ENCODE peak calls at places on chromosomes 12 and 14, in four cellular contexts. One of them, this sample, is unnamed.

GRCh38 chr12:48013287-48013686 is 9.0 kb upstream of the COL2A1 start:
- DNase-seq in aorta: no peak
- DNase-seq in effector memory CD4-positive, alpha-beta T cell: no peak
- DNase-seq in GM23338: no peak
- DNase-seq in this sample: no peak

GRCh38 chr14:34930591-34931069 is 52.2 kb upstream of the SRP54 start:
- DNase-seq in aorta: no peak
- DNase-seq in effector memory CD4-positive, alpha-beta T cell: no peak
- DNase-seq in GM23338: no peak
- DNase-seq in this sample: no peak

GRCh38 chr14:77682158-77682553 is 25.7 kb downstream of the ALKBH1 start:
- DNase-seq in aorta: no peak
- DNase-seq in effector memory CD4-positive, alpha-beta T cell: no peak
- DNase-seq in GM23338: no peak
- DNase-seq in this sample: no peak

GRCh38 chr12:91912178-91912577 is 233.5 kb downstream of the BTG1 start:
- DNase-seq in aorta: no peak
- DNase-seq in effector memory CD4-positive, alpha-beta T cell: no peak
- DNase-seq in GM23338: no peak
- DNase-seq in this sample: no peak

GRCh38 chr12:80187660-80188090 is 88.3 kb downstream of the OTOGL start:
- DNase-seq in aorta: no peak
- DNase-seq in effector memory CD4-positive, alpha-beta T cell: no peak
- DNase-seq in GM23338: no peak
- DNase-seq in this sample: no peak

GRCh38 chr14:20492486-20492885 is 12.9 kb upstream of the RNASE10 start:
- DNase-seq in aorta: no peak
- DNase-seq in effector memory CD4-positive, alpha-beta T cell: no peak
- DNase-seq in GM23338: no peak
- DNase-seq in this sample: no peak

GRCh38 chr14:75156111-75156510 is 20.3 kb downstream of the TMED10 start:
- DNase-seq in aorta: no peak
- DNase-seq in effector memory CD4-positive, alpha-beta T cell: no peak
- DNase-seq in GM23338: no peak
- DNase-seq in this sample: no peak

GRCh38 chr14:68718033-68718725 is 74.7 kb downstream of the ZFP36L1 start:
- DNase-seq in aorta: no peak
- DNase-seq in effector memory CD4-positive, alpha-beta T cell: no peak
- DNase-seq in GM23338: peak; percentile 53
- DNase-seq in this sample: no peak

GRCh38 chr12:57899010-57899662 is 42.2 kb upstream of the ATP23 start:
- DNase-seq in aorta: peak; percentile 81
- DNase-seq in effector memory CD4-positive, alpha-beta T cell: peak; percentile 80
- DNase-seq in GM23338: no peak
- DNase-seq in this sample: no peak

GRCh38 chr12:64669270-64669842 is 59.1 kb downstream of the RASSF3 start:
- DNase-seq in aorta: peak; percentile 68
- DNase-seq in effector memory CD4-positive, alpha-beta T cell: peak; percentile 47
- DNase-seq in GM23338: peak; percentile 42
- DNase-seq in this sample: no peak

GRCh38 chr14:58637040-58637390 is 747 bp upstream of the DACT1 start:
- DNase-seq in aorta: peak; percentile 81
- DNase-seq in effector memory CD4-positive, alpha-beta T cell: no peak
- DNase-seq in GM23338: no peak
- DNase-seq in this sample: no peak

GRCh38 chr12:53729659-53730058 is 2.4 kb upstream of the CALCOCO1 start:
- DNase-seq in aorta: no peak
- DNase-seq in effector memory CD4-positive, alpha-beta T cell: no peak
- DNase-seq in GM23338: no peak
- DNase-seq in this sample: no peak

GRCh38 chr12:96578526-96579125 is 89.2 kb downstream of the CFAP54 start:
- DNase-seq in aorta: no peak
- DNase-seq in effector memory CD4-positive, alpha-beta T cell: no peak
- DNase-seq in GM23338: peak; percentile 82
- DNase-seq in this sample: no peak

GRCh38 chr14:76968621-76969063 is 59.9 kb downstream of the IRF2BPL start:
- DNase-seq in aorta: no peak
- DNase-seq in effector memory CD4-positive, alpha-beta T cell: no peak
- DNase-seq in GM23338: peak; percentile 75
- DNase-seq in this sample: no peak

GRCh38 chr14:20456971-20457370 is 1.9 kb downstream of the APEX1 start:
- DNase-seq in aorta: no peak
- DNase-seq in effector memory CD4-positive, alpha-beta T cell: no peak
- DNase-seq in GM23338: no peak
- DNase-seq in this sample: no peak

GRCh38 chr14:105891221-105891602 is 364.8 kb downstream of the TMEM121 start:
- DNase-seq in aorta: peak; percentile 24
- DNase-seq in effector memory CD4-positive, alpha-beta T cell: no peak
- DNase-seq in GM23338: no peak
- DNase-seq in this sample: peak; percentile 62

GRCh38 chr14:93977171-93977570 is 801 bp upstream of the ASB2 start:
- DNase-seq in aorta: no peak
- DNase-seq in effector memory CD4-positive, alpha-beta T cell: no peak
- DNase-seq in GM23338: no peak
- DNase-seq in this sample: no peak

GRCh38 chr14:93977790-93978581 is 1.6 kb upstream of the ASB2 start:
- DNase-seq in aorta: no peak
- DNase-seq in effector memory CD4-positive, alpha-beta T cell: peak; percentile 52
- DNase-seq in GM23338: no peak
- DNase-seq in this sample: no peak

GRCh38 chr14:93980464-93981201 is 4.3 kb upstream of the ASB2 start:
- DNase-seq in aorta: peak; percentile 83
- DNase-seq in effector memory CD4-positive, alpha-beta T cell: no peak
- DNase-seq in GM23338: no peak
- DNase-seq in this sample: no peak

GRCh38 chr14:93976477-93977057 is at the start of gene ASB2:
- DNase-seq in aorta: no peak
- DNase-seq in effector memory CD4-positive, alpha-beta T cell: no peak
- DNase-seq in GM23338: no peak
- DNase-seq in this sample: no peak

GRCh38 chr14:93978735-93979134 is 2.4 kb upstream of the ASB2 start:
- DNase-seq in aorta: no peak
- DNase-seq in effector memory CD4-positive, alpha-beta T cell: no peak
- DNase-seq in GM23338: no peak
- DNase-seq in this sample: no peak
- H3K27ac ChIP-seq in aorta: peak overlapping the region; percentile 86
- H3K27ac ChIP-seq in effector memory CD4-positive, alpha-beta T cell: peak overlapping the region; percentile 11
- H3K27ac ChIP-seq in GM23338: no peak overlapping the region
- H3K27ac ChIP-seq in this sample: no peak overlapping the region

DNA sequence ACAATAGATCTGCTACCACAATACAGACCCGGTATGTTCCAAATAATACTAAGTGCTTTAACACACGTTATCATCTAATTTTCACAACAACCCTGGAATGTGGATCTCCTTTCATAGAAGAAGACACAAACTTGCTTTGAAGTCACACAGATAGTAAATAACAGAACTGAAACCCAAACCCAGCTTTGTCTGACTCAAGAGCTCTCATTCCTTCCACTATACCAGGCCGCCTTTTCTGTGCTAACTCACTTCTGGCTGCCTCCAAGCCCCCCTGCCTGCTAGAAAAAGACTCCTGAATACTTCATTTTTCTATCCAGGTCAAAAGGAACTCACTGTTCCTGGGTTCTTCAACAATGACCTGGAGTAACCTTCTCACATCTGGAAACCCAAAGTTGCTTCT is 37.8 kb downstream of the PRPF40B start:
- DNase-seq in aorta: no peak
- DNase-seq in effector memory CD4-positive, alpha-beta T cell: no peak
- DNase-seq in GM23338: no peak
- DNase-seq in this sample: no peak
- H3K27ac ChIP-seq in aorta: no peak overlapping the region
- H3K27ac ChIP-seq in effector memory CD4-positive, alpha-beta T cell: no peak overlapping the region
- H3K27ac ChIP-seq in GM23338: peak overlapping the region; percentile 14
- H3K27ac ChIP-seq in this sample: no peak overlapping the region

DNA sequence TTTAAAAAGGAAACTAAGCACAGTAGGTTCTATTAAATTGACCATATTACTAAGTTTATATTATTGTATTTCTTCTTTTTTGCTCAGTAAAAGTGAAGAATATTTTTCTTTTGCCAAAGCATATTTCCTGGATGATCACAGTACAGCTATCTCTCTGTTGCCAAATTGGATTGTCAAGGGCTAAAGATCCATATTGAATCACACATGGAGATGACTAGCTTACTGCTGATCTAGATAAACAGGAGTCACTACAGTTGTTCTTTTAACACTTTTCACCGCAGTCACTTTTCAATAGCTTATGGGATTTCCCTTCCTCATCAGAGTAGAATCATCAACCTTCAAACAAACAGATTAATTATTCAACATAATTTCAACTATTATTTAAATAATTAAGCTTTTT is 78.6 kb downstream of the LRRC9 start:
- DNase-seq in aorta: no peak
- DNase-seq in effector memory CD4-positive, alpha-beta T cell: no peak
- DNase-seq in GM23338: no peak
- DNase-seq in this sample: no peak
- H3K27ac ChIP-seq in aorta: no peak overlapping the region
- H3K27ac ChIP-seq in effector memory CD4-positive, alpha-beta T cell: no peak overlapping the region
- H3K27ac ChIP-seq in GM23338: no peak overlapping the region
- H3K27ac ChIP-seq in this sample: no peak overlapping the region

DNA sequence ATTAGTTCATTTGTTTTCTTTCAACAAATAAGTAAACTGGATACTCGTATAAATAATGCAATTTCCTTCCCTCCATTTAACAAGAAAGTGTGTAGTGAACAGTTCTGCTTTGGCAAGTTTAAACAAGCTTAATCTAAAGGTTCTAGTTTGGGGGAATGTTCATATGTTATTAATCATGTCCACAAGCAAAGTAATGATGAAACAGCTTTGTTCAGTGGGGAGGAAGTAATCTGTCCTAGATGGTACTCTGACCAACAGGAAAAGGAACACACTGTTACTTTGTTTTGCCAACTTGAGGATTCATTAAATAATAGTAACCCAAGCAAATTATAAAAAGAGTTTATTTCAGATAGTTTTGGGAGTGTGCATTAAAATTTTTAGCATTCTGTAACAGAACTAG is 61.3 kb downstream of the RAB35 start:
- DNase-seq in aorta: no peak
- DNase-seq in effector memory CD4-positive, alpha-beta T cell: no peak
- DNase-seq in GM23338: no peak
- DNase-seq in this sample: no peak
- H3K27ac ChIP-seq in aorta: no peak overlapping the region
- H3K27ac ChIP-seq in effector memory CD4-positive, alpha-beta T cell: no peak overlapping the region
- H3K27ac ChIP-seq in GM23338: no peak overlapping the region
- H3K27ac ChIP-seq in this sample: peak overlapping the region; percentile 79

GRCh38 chr14:103068351-103069073 is 11.2 kb upstream of the CDC42BPB start:
- DNase-seq in aorta: peak; percentile 39
- DNase-seq in effector memory CD4-positive, alpha-beta T cell: no peak
- DNase-seq in GM23338: no peak
- DNase-seq in this sample: no peak
- H3K27ac ChIP-seq in aorta: no peak overlapping the region
- H3K27ac ChIP-seq in effector memory CD4-positive, alpha-beta T cell: no peak overlapping the region
- H3K27ac ChIP-seq in GM23338: no peak overlapping the region
- H3K27ac ChIP-seq in this sample: peak overlapping the region; percentile 85

GRCh38 chr12:124622326-124622725 is 54.9 kb upstream of the NCOR2 start:
- DNase-seq in aorta: no peak
- DNase-seq in effector memory CD4-positive, alpha-beta T cell: no peak
- DNase-seq in GM23338: no peak
- DNase-seq in this sample: no peak
- H3K27ac ChIP-seq in aorta: no peak overlapping the region
- H3K27ac ChIP-seq in effector memory CD4-positive, alpha-beta T cell: no peak overlapping the region
- H3K27ac ChIP-seq in GM23338: no peak overlapping the region
- H3K27ac ChIP-seq in this sample: peak overlapping the region; percentile 79

DNA sequence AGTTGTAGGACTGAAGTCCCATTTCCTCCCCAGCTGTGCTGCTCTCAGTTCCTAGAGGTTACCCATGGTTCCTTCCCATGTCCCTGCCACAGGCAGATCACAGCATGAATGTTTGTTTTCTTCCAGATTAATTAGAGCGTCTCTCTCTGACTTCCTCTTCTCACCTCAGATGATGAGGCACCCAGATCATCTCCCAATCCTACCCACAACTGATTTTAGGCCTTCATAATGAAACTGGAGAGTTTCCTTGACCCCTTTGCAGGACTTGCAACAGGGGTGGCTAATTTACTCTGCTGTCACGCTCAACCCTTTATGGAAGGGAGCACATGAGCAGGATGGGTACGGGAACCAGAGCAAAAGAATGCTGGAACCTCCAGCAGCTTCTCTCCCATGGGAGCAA is 32.1 kb upstream of the TXNRD1 start:
- DNase-seq in aorta: no peak
- DNase-seq in effector memory CD4-positive, alpha-beta T cell: no peak
- DNase-seq in GM23338: no peak
- DNase-seq in this sample: no peak
- H3K27ac ChIP-seq in aorta: no peak overlapping the region
- H3K27ac ChIP-seq in effector memory CD4-positive, alpha-beta T cell: no peak overlapping the region
- H3K27ac ChIP-seq in GM23338: no peak overlapping the region
- H3K27ac ChIP-seq in this sample: no peak overlapping the region

GRCh38 chr14:24425704-24426103 is 3.8 kb downstream of the CBLN3 start:
- DNase-seq in aorta: no peak
- DNase-seq in effector memory CD4-positive, alpha-beta T cell: no peak
- DNase-seq in GM23338: no peak
- DNase-seq in this sample: no peak
- H3K27ac ChIP-seq in aorta: no peak overlapping the region
- H3K27ac ChIP-seq in effector memory CD4-positive, alpha-beta T cell: no peak overlapping the region
- H3K27ac ChIP-seq in GM23338: no peak overlapping the region
- H3K27ac ChIP-seq in this sample: peak overlapping the region; percentile 72